ENCODE peak calls at places on chromosomes 12 and 14, in eight cellular contexts. K is neural progenitor cell, H is gastrocnemius medialis, M is Panc1, P is psoas muscle, I is ovary, T is heart left ventricle, W is right cardiac atrium. R is an unnamed sample.

GRCh38 chr12:75894965-75895754 is 136.4 kb downstream of the PHLDA1 start:
- DNase-seq in T (no peak), P (no peak), W (no peak), I (no peak), M (no peak), H (no peak), K (no peak), R (no peak)

GRCh38 chr14:101352567-101352966 is 208.7 kb upstream of the DIO3 start:
- DNase-seq in H (no peak), W (no peak), P (no peak), I (no peak), K (no peak), T (no peak), M (no peak), R (no peak)

GRCh38 chr12:53048780-53049401 is 974 bp upstream of the TNS2 start:
- DNase-seq in M (no peak), H (peak; percentile 74), I (peak; percentile 90), W (peak; percentile 93), P (peak; percentile 87), K (peak; percentile 71), T (peak; percentile 92), R (peak; percentile 85)

GRCh38 chr14:94174622-94175402 is 690 bp downstream of the PPP4R4 start:
- DNase-seq in T (no peak), M (no peak), H (no peak), K (peak; percentile 72), I (peak; percentile 60), P (no peak), W (peak; percentile 67), R (peak; percentile 70)

GRCh38 chr12:9787340-9787737 is 26.6 kb upstream of the CD69 start:
- DNase-seq in K (no peak), M (no peak), H (no peak), T (no peak), I (no peak), W (no peak), P (no peak), R (no peak)

GRCh38 chr12:114671664-114672476 is 12.1 kb downstream of the TBX3 start:
- DNase-seq in T (no peak), I (peak; percentile 44), K (peak; percentile 75), H (peak; percentile 26), W (no peak), M (no peak), P (no peak), R (no peak)

GRCh38 chr12:52029686-52030085 is 21.6 kb upstream of the NR4A1 start:
- DNase-seq in I (no peak), T (peak; percentile 81), W (peak; percentile 67), M (no peak), K (peak; percentile 95), P (peak; percentile 78), H (peak; percentile 74), R (no peak)

GRCh38 chr12:57518920-57519757 is 1.2 kb downstream of the DDIT3 start:
- DNase-seq in P (peak; percentile 76), I (no peak), W (peak; percentile 64), M (no peak), T (peak; percentile 69), H (peak; percentile 58), K (no peak), R (peak; percentile 83)

GRCh38 chr12:119216084-119216483 is 37.4 kb downstream of the HSPB8 start:
- DNase-seq in P (no peak), K (no peak), I (no peak), H (no peak), T (no peak), W (no peak), M (no peak), R (no peak)

GRCh38 chr12:81963651-81964050 is 204.5 kb upstream of the PPFIA2 start:
- DNase-seq in T (no peak), K (no peak), P (no peak), H (no peak), M (no peak), W (no peak), I (no peak), R (no peak)

GRCh38 chr12:88638956-88639355 is 58.7 kb upstream of the KITLG start:
- DNase-seq in K (no peak), I (no peak), P (no peak), M (no peak), W (no peak), T (no peak), H (no peak), R (no peak)

GRCh38 chr12:44875954-44876553 is at the start of gene NELL2:
- DNase-seq in K (peak; percentile 95), H (no peak), M (no peak), I (no peak), P (peak; percentile 45), W (peak; percentile 67), T (no peak), R (peak; percentile 62)

GRCh38 chr12:3885179-3886094 is 12.2 kb upstream of the PARP11 start:
- DNase-seq in P (no peak), K (peak; percentile 70), W (no peak), M (peak; percentile 20), H (no peak), T (no peak), I (peak; percentile 26), R (peak; percentile 24)

GRCh38 chr12:22437031-22437806 is 102.7 kb upstream of the ST8SIA1 start:
- DNase-seq in P (no peak), W (peak; percentile 20), I (no peak), H (no peak), K (peak; percentile 16), T (no peak), M (no peak), R (no peak)

GRCh38 chr12:78674311-78675085 is 190.1 kb upstream of the SYT1 start:
- DNase-seq in W (no peak), H (no peak), M (no peak), T (no peak), K (no peak), P (no peak), I (no peak), R (no peak)

GRCh38 chr12:2076196-2076570 is 23.4 kb downstream of the CACNA1C start:
- DNase-seq in W (no peak), I (peak; percentile 56), P (no peak), K (no peak), M (no peak), H (no peak), T (no peak), R (no peak)

GRCh38 chr14:93132472-93133065 is 16.8 kb upstream of the ITPK1 start:
- DNase-seq in T (peak; percentile 54), W (no peak), P (no peak), H (no peak), I (no peak), K (peak; percentile 28), M (no peak), R (no peak)

DNA sequence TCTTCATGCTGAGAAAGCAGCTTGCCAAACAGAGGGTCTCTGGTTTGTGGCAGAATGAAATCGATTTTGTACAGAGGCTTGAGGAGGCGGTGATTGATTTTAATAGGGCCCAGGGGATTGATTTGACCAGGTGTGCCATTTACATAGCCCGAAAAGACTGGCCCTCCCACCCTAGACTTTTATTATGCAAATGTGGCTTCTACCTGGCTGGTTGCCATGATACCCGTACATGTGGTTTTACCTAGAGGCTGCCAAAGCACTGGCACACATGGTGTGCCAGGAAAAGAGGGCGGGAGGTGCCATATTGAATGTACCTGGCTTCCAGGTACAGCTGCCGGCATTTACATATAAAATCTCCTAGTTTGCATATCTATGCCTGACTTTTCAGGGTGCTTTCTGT is 18.0 kb upstream of the GUCY2C start:
- DNase-seq in P (no peak), I (no peak), T (no peak), W (no peak), K (no peak), H (no peak), M (no peak), R (no peak)
- H3K4me3 ChIP-seq in P (no peak overlapping the region), I (no peak overlapping the region), T (no peak overlapping the region), W (no peak overlapping the region), K (no peak overlapping the region), H (no peak overlapping the region), M (no peak overlapping the region), R (no peak overlapping the region)

GRCh38 chr14:52354257-52354656 is 40.1 kb downstream of the PTGER2 start:
- DNase-seq in I (no peak), M (no peak), T (no peak), P (no peak), K (no peak), H (no peak), W (no peak), R (no peak)

GRCh38 chr14:52356025-52356424 is 41.9 kb downstream of the PTGER2 start:
- DNase-seq in M (no peak), W (no peak), K (no peak), P (no peak), I (no peak), T (no peak), H (no peak), R (no peak)

GRCh38 chr14:52352546-52352945 is 38.4 kb downstream of the PTGER2 start:
- DNase-seq in K (no peak), H (no peak), I (no peak), W (no peak), P (no peak), T (no peak), M (no peak), R (no peak)

GRCh38 chr14:52355016-52355430 is 40.9 kb downstream of the PTGER2 start:
- DNase-seq in H (no peak), P (no peak), K (peak; percentile 14), M (peak; percentile 73), W (no peak), I (no peak), T (no peak), R (no peak)

DNA sequence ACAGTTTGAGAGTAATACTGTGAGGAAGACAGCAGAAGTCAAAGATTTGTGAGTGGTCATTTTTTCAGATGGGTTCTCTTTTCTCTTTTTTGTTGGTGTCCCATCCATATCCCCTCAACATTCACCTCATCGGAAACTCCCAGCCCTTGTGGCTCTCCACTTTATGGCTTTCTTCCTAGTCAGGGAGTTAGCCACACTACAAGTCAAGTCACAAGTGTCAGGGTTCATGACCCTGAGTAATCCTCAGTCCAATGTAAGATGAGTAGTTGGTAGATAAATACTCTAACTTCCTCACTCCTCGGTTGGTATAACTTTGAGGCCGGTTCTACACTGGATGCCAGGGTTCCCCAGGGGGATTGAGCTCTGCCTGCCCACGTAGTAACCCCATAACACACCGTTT is 41.4 kb downstream of the PTGER2 start:
- DNase-seq in I (no peak), M (no peak), H (no peak), P (no peak), K (no peak), T (no peak), W (no peak), R (no peak)
- H3K27me3 ChIP-seq in I (no peaks in the 10 kb centered on the region), M (no peaks in the 10 kb centered on the region), H (no peaks in the 10 kb centered on the region), P (no peaks in the 10 kb centered on the region), K (no peaks in the 10 kb centered on the region), T (no peaks in the 10 kb centered on the region), W (no peaks in the 10 kb centered on the region), R (no peaks in the 10 kb centered on the region)

GRCh38 chr14:60753264-60754126 is 18.9 kb downstream of the MNAT1 start:
- DNase-seq in W (no peak), M (no peak), I (no peak), K (no peak), T (no peak), H (no peak), P (no peak), R (no peak)
- H3K4me3 ChIP-seq in W (no peak overlapping the region), M (no peak overlapping the region), I (no peak overlapping the region), K (no peak overlapping the region), T (no peak overlapping the region), H (no peak overlapping the region), P (no peak overlapping the region), R (no peak overlapping the region)

DNA sequence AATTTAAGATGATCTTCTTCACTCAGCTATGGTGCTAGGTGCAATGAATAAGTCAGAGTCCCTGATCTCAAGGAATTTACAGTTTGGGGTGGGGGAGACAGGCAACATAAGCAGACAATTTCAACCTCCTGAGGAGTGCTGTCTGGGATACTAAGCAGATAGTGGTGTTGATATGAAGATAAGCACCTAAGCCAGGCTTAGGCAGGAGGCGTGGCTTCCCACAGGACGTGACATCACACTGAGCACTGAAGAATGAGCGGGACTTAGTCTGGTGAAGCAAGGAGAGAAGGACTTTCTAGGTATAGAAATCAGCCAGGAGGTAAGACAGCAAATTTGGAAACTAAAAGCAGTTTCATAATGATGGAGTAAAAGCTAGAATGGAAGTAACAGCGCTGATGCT is 6.8 kb downstream of the PRPH start:
- DNase-seq in T (no peak), H (no peak), K (no peak), W (no peak), P (no peak), I (no peak), M (no peak), R (no peak)
- H3K27me3 ChIP-seq in T (peaks cover 42% of the 10 kb centered on the region), H (peaks cover 31% of the 10 kb centered on the region), K (peaks cover 74% of the 10 kb centered on the region), W (no peaks in the 10 kb centered on the region), P (no peaks in the 10 kb centered on the region), I (peaks cover under 1% of the 10 kb centered on the region), M (no peaks in the 10 kb centered on the region), R (peaks cover 65% of the 10 kb centered on the region)